ENCODE peak calls at places on chromosomes 12 and 14, in six cellular contexts. M, Y, L, R, N and Q are unnamed samples.

GRCh38 chr12:26471560-26471959 is 276.2 kb downstream of the SSPN start:
- DNase-seq in N (no peak), R (no peak), M (no peak), L (no peak), Y (no peak), Q (no peak)

GRCh38 chr12:56987551-56988053 is 18.7 kb downstream of the ZBTB39 start:
- DNase-seq in R (peak), Y (peak), L (peak), N (peak), M (peak), Q (peak)

GRCh38 chr12:112685321-112685720 is 106.2 kb upstream of the RPH3A start:
- DNase-seq in Y (no peak), L (no peak), M (no peak), R (no peak), N (no peak), Q (no peak)

GRCh38 chr14:106530423-106531107 is 1004.2 kb downstream of the TMEM121 start:
- DNase-seq in L (no peak), N (peak), R (no peak), Y (no peak), M (no peak), Q (no peak)

GRCh38 chr14:104820669-104821228 is 19.8 kb downstream of the ZBTB42 start:
- DNase-seq in M (peak), L (peak), Y (peak), R (no peak), N (no peak), Q (no peak)

GRCh38 chr14:98959958-98960616 is 311.9 kb downstream of the BCL11B start:
- DNase-seq in N (no peak), L (no peak), R (no peak), M (no peak), Y (no peak), Q (no peak)

GRCh38 chr14:47959753-47960152 is 284.3 kb upstream of the MDGA2 start:
- DNase-seq in M (no peak), R (no peak), N (no peak), L (no peak), Y (no peak), Q (no peak)

GRCh38 chr12:81627336-81628189 is 131.6 kb downstream of the PPFIA2 start:
- DNase-seq in M (no peak), Y (no peak), N (no peak), R (no peak), L (peak), Q (peak)

GRCh38 chr12:99711246-99711645 is 63.7 kb downstream of the GARIN6 start:
- DNase-seq in R (no peak), M (no peak), Y (no peak), L (no peak), N (no peak), Q (no peak)

GRCh38 chr12:21938879-21939278 is 2.3 kb downstream of the ABCC9 start:
- DNase-seq in L (no peak), M (no peak), N (no peak), Y (no peak), R (no peak), Q (no peak)

GRCh38 chr12:8065991-8066594 is at the start of gene C3AR1:
- DNase-seq in L (no peak), Y (no peak), N (peak), R (no peak), M (no peak), Q (no peak)

GRCh38 chr12:41777064-41777790 is 367.4 kb downstream of the GXYLT1 start:
- DNase-seq in M (no peak), N (no peak), Y (no peak), L (no peak), R (no peak), Q (no peak)

GRCh38 chr14:90568405-90568804 is 171.6 kb downstream of the CALM1 start:
- DNase-seq in N (no peak), L (no peak), M (no peak), R (no peak), Y (no peak), Q (no peak)

GRCh38 chr12:68784015-68784414 is 24.0 kb upstream of the MDM2 start:
- DNase-seq in R (no peak), N (no peak), M (no peak), Y (no peak), L (peak), Q (no peak)

GRCh38 chr14:61480704-61481285 is 159.4 kb downstream of the PRKCH start:
- DNase-seq in N (no peak), M (no peak), L (no peak), R (peak), Y (no peak), Q (no peak)

GRCh38 chr12:92363295-92364146 is 217.9 kb upstream of the BTG1 start:
- DNase-seq in M (peak), Y (no peak), N (peak), L (no peak), R (no peak), Q (no peak)

GRCh38 chr12:80925237-80925636 is 12.5 kb downstream of the LIN7A start:
- DNase-seq in R (no peak), N (no peak), M (no peak), Y (no peak), L (no peak), Q (no peak)

GRCh38 chr12:51702582-51702981 is 111.5 kb downstream of the SCN8A start:
- DNase-seq in N (no peak), R (no peak), L (no peak), M (no peak), Y (no peak), Q (no peak)

GRCh38 chr12:27635349-27635972 is 60.8 kb upstream of the REP15 start:
- DNase-seq in L (peak), M (no peak), R (no peak), Y (no peak), N (no peak), Q (no peak)

GRCh38 chr12:103561174-103561573 is 25.9 kb upstream of the STAB2 start:
- DNase-seq in N (no peak), M (no peak), R (no peak), L (no peak), Y (no peak), Q (no peak)

GRCh38 chr12:32302218-32302826 is 97.0 kb upstream of the FGD4 start:
- DNase-seq in Y (no peak), N (no peak), M (no peak), R (no peak), L (peak), Q (no peak)

GRCh38 chr12:67302162-67302561 is 33.0 kb downstream of the CAND1 start:
- DNase-seq in L (no peak), M (no peak), Y (no peak), R (no peak), N (no peak), Q (no peak)

GRCh38 chr12:50201987-50202521 is 34.9 kb upstream of the CERS5 start:
- DNase-seq in N (no peak), R (no peak), Y (no peak), M (no peak), L (no peak), Q (no peak)

GRCh38 chr12:130992448-130992847 is 38.7 kb downstream of the ADGRD1 start:
- DNase-seq in M (no peak), Y (peak), L (no peak), N (no peak), R (no peak), Q (no peak)

GRCh38 chr14:91067186-91067585 is 6.7 kb upstream of the RPS6KA5 start:
- DNase-seq in M (no peak), R (no peak), Y (no peak), N (no peak), L (no peak), Q (no peak)

GRCh38 chr12:92735131-92735721 is 32.4 kb downstream of the PLEKHG7 start:
- DNase-seq in N (no peak), M (peak), R (no peak), Y (no peak), L (no peak), Q (no peak)

GRCh38 chr12:101768781-101769180 is 29.5 kb upstream of the SYCP3 start:
- DNase-seq in M (no peak), L (no peak), Y (no peak), N (no peak), R (no peak), Q (no peak)

GRCh38 chr14:85811340-85811739 is 281.4 kb downstream of the FLRT2 start:
- DNase-seq in Y (no peak), L (no peak), R (no peak), N (no peak), M (no peak), Q (no peak)

GRCh38 chr12:116962197-116962596 is 51.4 kb downstream of the FBXW8 start:
- DNase-seq in Y (no peak), M (no peak), R (no peak), N (no peak), L (peak), Q (no peak)

GRCh38 chr14:105865266-105865903 is 339.0 kb downstream of the TMEM121 start:
- DNase-seq in L (no peak), N (no peak), M (no peak), Y (peak), R (no peak), Q (no peak)

GRCh38 chr12:3389911-3390310 is 101.1 kb upstream of the PRMT8 start:
- DNase-seq in L (no peak), Y (no peak), N (no peak), M (no peak), R (no peak), Q (no peak)

GRCh38 chr12:17278946-17279345 is 673.0 kb upstream of the LMO3 start:
- DNase-seq in N (no peak), M (no peak), R (no peak), Y (no peak), L (no peak), Q (no peak)

GRCh38 chr14:70888151-70888499 is 19.1 kb upstream of the PCNX1 start:
- DNase-seq in N (no peak), R (no peak), M (no peak), Y (no peak), L (no peak), Q (no peak)

GRCh38 chr14:70886421-70887206 is 20.6 kb upstream of the PCNX1 start:
- DNase-seq in N (peak), Y (no peak), R (no peak), M (no peak), L (no peak), Q (no peak)

GRCh38 chr14:70885343-70886014 is 21.8 kb upstream of the PCNX1 start:
- DNase-seq in Y (no peak), N (no peak), L (no peak), R (no peak), M (no peak), Q (no peak)

GRCh38 chr14:70888681-70889175 is 18.5 kb upstream of the PCNX1 start:
- DNase-seq in M (no peak), L (no peak), Y (no peak), R (no peak), N (no peak), Q (no peak)

DNA sequence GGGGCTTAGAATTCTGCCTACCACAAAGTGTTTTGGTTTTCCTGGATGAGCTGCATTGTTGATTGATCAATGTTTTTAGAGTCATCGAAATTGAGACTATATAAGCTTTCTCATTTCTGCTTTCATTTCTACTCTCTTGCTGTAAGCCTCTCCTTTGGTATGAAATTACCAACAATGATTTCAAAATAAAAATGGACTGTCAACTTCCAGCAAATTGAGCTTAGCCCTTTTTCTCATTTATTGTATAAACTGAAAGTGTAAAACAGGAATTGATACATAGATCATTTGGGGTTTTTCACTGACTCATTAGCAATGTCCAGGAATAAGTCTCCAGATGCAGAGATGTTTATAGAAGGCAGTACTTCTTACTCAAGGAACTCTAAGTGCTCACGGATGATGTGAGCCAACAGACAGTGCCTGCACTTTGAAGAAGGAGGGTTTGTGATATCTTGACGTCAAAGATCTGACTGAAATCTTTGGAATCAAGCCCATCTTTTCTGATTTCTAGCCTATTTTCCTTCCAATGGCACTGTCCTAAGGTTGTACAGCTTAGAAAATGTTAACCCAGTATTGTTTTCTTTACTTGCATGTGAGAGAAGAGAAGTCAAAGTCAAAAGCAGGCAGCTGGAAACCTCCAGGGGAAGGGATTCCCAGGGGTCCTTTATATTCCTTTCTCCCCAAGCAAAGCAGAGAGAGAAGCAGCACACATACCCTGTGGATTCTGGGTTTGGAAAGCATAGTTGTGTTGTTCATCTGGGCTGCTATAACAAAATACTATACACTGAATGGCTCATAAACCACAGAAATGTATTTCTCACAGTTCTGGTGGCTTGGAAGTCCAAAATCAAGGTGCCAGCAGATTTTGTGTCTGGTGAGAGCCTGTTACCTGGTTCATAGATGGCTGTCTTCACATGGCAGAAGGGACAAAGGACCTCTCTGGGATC is 19.8 kb upstream of the PCNX1 start:
- DNase-seq in Y (no peak), R (no peak), N (no peak), M (no peak), L (no peak), Q (no peak)
- H3K27ac ChIP-seq in Y (peak), R (no peak), N (no peak), M (no peak), L (no peak), Q (no peak)

GRCh38 chr14:35535794-35536112 is 1.8 kb downstream of the INSM2 start:
- DNase-seq in Y (no peak), L (no peak), M (no peak), R (no peak), N (no peak), Q (no peak)
- H3K27ac ChIP-seq in Y (no peak), L (no peak), M (no peak), R (no peak), N (no peak), Q (no peak)

GRCh38 chr14:56686416-56686815 is 106.8 kb downstream of the TMEM260 start:
- DNase-seq in R (no peak), L (peak), M (peak), Y (peak), N (no peak), Q (peak)
- H3K27ac ChIP-seq in R (no peak), L (peak), M (no peak), Y (no peak), N (no peak), Q (peak)

DNA sequence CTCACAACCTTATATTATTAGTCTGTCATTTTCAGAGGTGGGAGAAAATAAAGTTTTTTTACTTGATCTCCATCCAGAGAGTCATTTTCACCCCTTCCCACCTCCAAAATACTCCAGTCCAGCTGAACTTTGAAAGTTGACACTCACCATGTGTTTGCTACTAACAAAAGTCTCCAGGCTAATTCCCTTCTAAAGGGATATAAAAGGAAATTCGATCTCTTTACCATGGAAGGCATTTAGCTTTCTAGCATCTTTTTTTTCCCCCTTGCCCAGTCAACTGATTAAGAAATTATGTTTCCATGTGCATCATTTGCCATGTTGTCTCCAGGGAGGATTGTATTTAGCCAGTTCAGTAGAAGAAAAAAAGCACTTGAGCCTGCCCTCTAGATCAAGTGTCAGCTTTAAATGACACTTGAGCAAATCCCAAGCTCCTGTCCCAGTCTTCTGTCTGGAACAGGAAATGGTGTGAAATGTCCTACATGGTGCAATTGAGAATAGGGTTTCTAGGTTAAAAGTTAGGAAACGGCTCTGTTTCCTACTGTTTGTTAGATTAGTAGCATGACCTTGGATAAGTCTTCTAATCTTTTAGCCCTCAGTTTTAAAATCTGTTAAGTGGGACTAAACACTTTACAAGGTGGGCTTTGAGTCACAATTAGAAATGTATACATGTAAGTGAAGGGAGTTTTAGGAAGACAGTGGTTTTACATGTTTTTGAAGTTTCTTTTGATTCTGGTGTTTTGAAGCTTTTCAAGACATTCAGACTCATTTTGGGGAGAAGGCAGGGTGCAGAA is 67.2 kb downstream of the GNS start:
- DNase-seq in M (no peak), L (peak), Y (no peak), R (no peak), N (no peak), Q (peak)
- H3K27ac ChIP-seq in M (no peak), L (no peak), Y (no peak), R (no peak), N (no peak), Q (peak)

DNA sequence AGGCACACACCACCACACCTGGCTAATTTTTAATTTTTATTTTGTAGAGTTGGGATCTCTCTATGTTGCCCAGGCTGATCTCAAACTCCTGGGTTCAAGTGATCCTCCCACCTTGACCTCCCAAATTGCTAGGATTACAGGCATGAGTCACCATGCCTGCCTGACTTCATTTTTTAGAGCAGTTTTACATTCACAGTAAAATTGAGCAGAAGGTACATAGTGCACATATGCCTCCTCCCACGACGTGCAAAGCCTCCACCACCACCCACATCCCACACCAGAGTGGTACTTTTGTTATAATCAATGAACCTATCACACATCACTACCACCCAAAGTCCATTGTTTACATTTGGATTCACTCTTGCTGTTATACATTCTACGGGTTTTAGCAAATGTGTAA is 62.5 kb upstream of the PLEKHG3 start:
- DNase-seq in Y (no peak), R (no peak), L (no peak), N (no peak), M (no peak), Q (no peak)
- H3K27ac ChIP-seq in Y (no peak), R (no peak), L (no peak), N (no peak), M (no peak), Q (no peak)

GRCh38 chr12:86735851-86736250 is 479.7 kb upstream of the MGAT4C start:
- DNase-seq in L (no peak), R (no peak), N (no peak), M (no peak), Y (no peak), Q (no peak)

GRCh38 chr12:86729798-86730197 is 473.6 kb upstream of the MGAT4C start:
- DNase-seq in Y (no peak), L (no peak), R (no peak), N (no peak), M (no peak), Q (no peak)

GRCh38 chr12:86730233-86730632 is 474.0 kb upstream of the MGAT4C start:
- DNase-seq in R (no peak), L (no peak), M (no peak), N (no peak), Y (no peak), Q (no peak)

DNA sequence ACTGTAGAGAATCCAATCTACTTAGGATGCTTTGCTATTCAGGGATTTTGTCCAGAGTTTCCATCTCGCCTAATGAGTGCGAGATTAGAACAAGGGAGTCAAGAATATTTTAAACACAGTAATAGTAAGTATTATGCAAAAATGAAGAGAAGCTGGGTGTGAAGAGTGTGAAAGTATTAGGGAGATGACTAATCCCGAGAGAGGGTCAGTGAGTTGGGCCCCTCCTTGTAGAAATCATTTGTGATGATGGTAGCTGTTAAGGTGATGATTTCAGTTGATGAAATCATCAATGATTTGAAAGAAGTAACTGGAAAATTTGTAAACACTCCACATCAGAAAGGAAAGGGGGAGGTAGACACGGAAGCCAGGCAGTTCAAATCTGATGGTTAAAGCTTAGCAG is 478.9 kb upstream of the MGAT4C start:
- DNase-seq in N (no peak), R (no peak), Y (no peak), L (no peak), M (no peak), Q (no peak)
- H3K27ac ChIP-seq in N (no peak), R (no peak), Y (no peak), L (no peak), M (no peak), Q (no peak)

GRCh38 chr12:111362687-111363475 is 6.0 kb downstream of the PHETA1 start:
- DNase-seq in Y (no peak), R (no peak), M (no peak), L (no peak), N (no peak), Q (no peak)
- H3K27ac ChIP-seq in Y (peak), R (no peak), M (peak), L (no peak), N (no peak), Q (no peak)

GRCh38 chr12:6466184-6466573 is 4.3 kb downstream of the VAMP1 start:
- DNase-seq in R (no peak), N (no peak), M (no peak), L (no peak), Y (no peak), Q (no peak)
- H3K27ac ChIP-seq in R (no peak), N (no peak), M (no peak), L (no peak), Y (no peak), Q (no peak)

GRCh38 chr14:69612759-69613145 is 1.4 kb downstream of the SUSD6 start:
- DNase-seq in M (no peak), Y (no peak), L (no peak), N (no peak), R (no peak), Q (no peak)

GRCh38 chr14:69616408-69616773 is 5.0 kb downstream of the SUSD6 start:
- DNase-seq in M (no peak), Y (no peak), L (no peak), N (no peak), R (no peak), Q (no peak)

GRCh38 chr14:69615471-69616407 is 4.3 kb downstream of the SUSD6 start:
- DNase-seq in M (peak), N (peak), Y (peak), R (no peak), L (no peak), Q (no peak)

GRCh38 chr14:69613312-69614073 is 2.1 kb downstream of the SUSD6 start:
- DNase-seq in Y (no peak), N (no peak), L (no peak), M (no peak), R (no peak), Q (no peak)

DNA sequence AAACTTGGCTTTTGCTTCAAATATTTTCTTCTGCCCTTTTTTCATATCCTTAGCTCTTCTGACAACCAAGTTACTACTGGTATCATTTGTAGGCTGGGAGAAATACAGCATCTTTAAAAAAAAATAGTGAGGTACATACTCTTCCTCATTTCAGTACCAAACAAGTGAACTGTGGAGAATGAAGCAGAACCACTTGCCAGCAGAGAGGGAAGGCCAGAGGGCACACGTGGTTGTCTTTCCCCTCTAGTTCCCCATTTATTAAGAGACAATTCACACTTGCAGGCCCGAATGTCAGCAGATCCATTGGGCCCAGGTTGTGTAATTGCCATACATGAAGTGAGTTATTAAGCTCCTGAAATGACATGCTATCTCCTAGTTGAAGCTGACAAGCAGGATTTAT is 3.2 kb downstream of the SUSD6 start:
- DNase-seq in N (no peak), R (no peak), Y (no peak), L (no peak), M (peak), Q (no peak)
- H3K27ac ChIP-seq in N (peak), R (peak), Y (peak), L (no peak), M (peak), Q (no peak)